ENCODE peak calls at places on chromosomes 13 and 19, in four cellular contexts. S is CD8-positive, alpha-beta T cell; B is A549; N is astrocyte. P is an unnamed sample.

GRCh38 chr13:51957377-51958216 is 53.7 kb downstream of the ATP7B start:
- DNase-seq in S (no peak), B (no peak), N (no peak), P (no peak)

GRCh38 chr13:33639158-33639557 is 178.8 kb upstream of the RFC3 start:
- DNase-seq in S (no peak), B (peak; percentile 44), N (peak; percentile 43), P (no peak)

GRCh38 chr13:48818495-48818961 is 157.2 kb upstream of the FNDC3A start:
- DNase-seq in S (no peak), B (peak; percentile 47), N (peak; percentile 96), P (no peak)

GRCh38 chr13:29978211-29978610 is 127.8 kb upstream of the UBL3 start:
- DNase-seq in S (no peak), B (no peak), N (no peak), P (no peak)

GRCh38 chr19:18388328-18389094 is 2.6 kb downstream of the GDF15 start:
- DNase-seq in S (peak; percentile 68), B (peak; percentile 72), N (no peak), P (peak; percentile 93)

GRCh38 chr13:98143157-98143553 is 261 bp downstream of the FARP1 start:
- DNase-seq in S (no peak), B (no peak), N (no peak), P (peak; percentile 50)

GRCh38 chr19:5032101-5032967 is 63.4 kb downstream of the KDM4B start:
- DNase-seq in S (no peak), B (no peak), N (no peak), P (no peak)

GRCh38 chr19:38264486-38265212 is at the start of gene SPINT2:
- DNase-seq in S (peak; percentile 38), B (no peak), N (no peak), P (peak; percentile 67)

GRCh38 chr13:110904748-110905147 is 10.1 kb downstream of the ANKRD10 start:
- DNase-seq in S (no peak), B (no peak), N (no peak), P (no peak)

GRCh38 chr13:30679483-30680330 is 55.6 kb upstream of the ALOX5AP start:
- DNase-seq in S (peak; percentile 21), B (peak; percentile 40), N (no peak), P (peak; percentile 37)

GRCh38 chr13:27269114-27269665 is 1.4 kb upstream of the RASL11A start:
- DNase-seq in S (no peak), B (no peak), N (no peak), P (no peak)

GRCh38 chr13:70747305-70747704 is 639.1 kb upstream of the KLHL1 start:
- DNase-seq in S (no peak), B (no peak), N (no peak), P (no peak)

GRCh38 chr19:30664358-30665058 is 292.3 kb downstream of the ZNF536 start:
- DNase-seq in S (no peak), B (peak; percentile 31), N (no peak), P (no peak)

GRCh38 chr13:79560954-79561353 is 80.0 kb downstream of the NDFIP2 start:
- DNase-seq in S (no peak), B (no peak), N (no peak), P (no peak)

GRCh38 chr13:113980489-113981064 is 6.7 kb upstream of the C13orf46 start:
- DNase-seq in S (no peak), B (no peak), N (no peak), P (no peak)

GRCh38 chr19:10271543-10272086 is 695 bp downstream of the ICAM1 start:
- DNase-seq in S (no peak), B (no peak), N (no peak), P (no peak)

GRCh38 chr19:46815833-46816627 is 27.6 kb upstream of the SLC1A5 start:
- DNase-seq in S (no peak), B (no peak), N (no peak), P (no peak)

GRCh38 chr13:108115739-108116138 is 99.6 kb downstream of the LIG4 start:
- DNase-seq in S (no peak), B (no peak), N (no peak), P (no peak)

DNA sequence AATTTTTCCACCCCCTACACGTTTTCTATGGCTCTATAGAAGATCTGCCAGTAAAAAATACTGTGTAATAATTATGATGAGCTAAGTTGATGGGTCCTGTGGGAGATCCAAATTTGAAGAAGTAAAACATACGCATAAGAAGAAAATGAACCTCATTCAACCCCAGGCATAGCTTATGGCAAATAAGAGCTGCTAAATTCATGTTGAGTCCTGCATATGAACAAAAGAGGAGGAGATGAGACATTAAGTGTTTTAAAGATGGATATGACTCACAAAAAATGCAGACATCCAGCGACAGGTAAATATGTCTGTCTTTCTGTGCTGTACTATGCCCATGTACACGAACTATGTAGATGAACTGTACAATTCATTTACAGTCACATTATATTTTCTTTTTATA is 101.9 kb downstream of the LIG4 start:
- DNase-seq in S (no peak), B (no peak), N (no peak), P (no peak)
- TF ChIP-seq CTCF in S (no peak), B (no peak), N (no peak), P (no peak)

GRCh38 chr13:93234459-93234858 is 7.9 kb downstream of the GPC6 start:
- DNase-seq in S (no peak), B (no peak), N (no peak), P (no peak)

GRCh38 chr13:93230466-93230865 is 3.9 kb downstream of the GPC6 start:
- DNase-seq in S (no peak), B (no peak), N (peak; percentile 93), P (no peak)

GRCh38 chr13:93231867-93232266 is 5.3 kb downstream of the GPC6 start:
- DNase-seq in S (no peak), B (no peak), N (no peak), P (no peak)

GRCh38 chr13:93235258-93236015 is 8.8 kb downstream of the GPC6 start:
- DNase-seq in S (no peak), B (no peak), N (peak; percentile 75), P (no peak)

DNA sequence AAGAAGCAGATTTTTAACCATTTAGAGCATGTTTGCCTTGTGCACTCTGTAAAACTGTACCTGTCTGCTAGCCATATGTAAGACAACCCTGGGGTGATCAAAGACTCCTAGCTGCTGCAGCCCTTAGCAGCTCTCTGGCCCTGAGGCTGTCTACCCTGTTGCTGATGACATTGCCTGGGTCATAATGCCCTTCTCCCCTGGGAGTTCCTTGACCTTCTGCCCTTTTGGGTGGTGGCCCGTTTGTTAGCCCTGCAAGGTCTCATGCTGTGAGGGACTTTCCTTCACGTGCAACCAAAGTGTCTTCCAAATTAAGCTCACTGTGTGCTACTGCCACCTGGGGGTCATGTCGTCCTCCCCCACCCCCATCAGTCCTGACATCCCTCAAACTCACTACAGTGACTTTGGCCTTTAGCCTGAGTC is 7.4 kb downstream of the GPC6 start:
- DNase-seq in S (no peak), B (peak; percentile 35), N (no peak), P (no peak)
- TF ChIP-seq CTCF in S (no peak), B (no peak), N (no peak), P (no peak)

DNA sequence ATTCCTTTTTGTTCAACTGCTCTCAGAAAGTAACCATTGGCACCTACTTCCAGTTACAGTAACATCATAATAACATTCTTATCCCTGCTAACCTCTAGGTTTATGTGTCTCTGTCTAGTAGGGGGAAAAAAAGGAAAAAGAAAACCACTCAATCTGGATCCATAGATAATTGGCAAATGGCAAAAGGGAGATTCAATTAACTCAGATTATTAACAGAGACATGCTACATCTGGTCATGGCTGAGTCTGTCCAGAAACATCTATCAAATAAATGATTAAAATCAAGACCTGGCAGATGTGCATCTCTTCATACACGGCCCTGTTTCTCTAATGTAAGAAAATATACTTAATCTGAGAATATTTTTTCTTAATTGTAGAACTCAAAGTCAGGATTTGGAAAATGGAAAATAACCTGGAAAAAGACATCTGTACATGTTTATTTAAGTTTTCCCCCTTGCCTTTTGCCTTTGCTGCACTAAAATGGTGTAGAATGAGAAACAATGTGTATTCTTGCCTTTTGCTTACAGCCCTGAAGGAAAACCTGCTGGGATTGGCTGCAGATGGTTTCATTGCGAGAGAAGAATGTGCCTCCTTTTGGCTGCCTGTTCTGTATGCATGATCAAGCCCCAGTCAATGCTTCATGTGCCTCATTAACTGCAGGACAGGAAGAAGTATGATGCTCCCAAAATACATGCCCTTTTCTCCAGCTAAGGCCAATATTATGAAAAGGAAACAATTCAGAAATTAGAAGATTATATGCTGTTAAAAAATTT is 921.6 kb upstream of the PCDH20 start:
- DNase-seq in S (no peak), B (no peak), N (no peak), P (no peak)
- TF ChIP-seq CTCF in S (no peak), B (no peak), N (no peak), P (no peak)

GRCh38 chr19:8429826-8430225 is 14.9 kb upstream of the HNRNPM start:
- DNase-seq in S (no peak), B (no peak), N (no peak), P (no peak)
- TF ChIP-seq CTCF in S (no peak), B (no peak), N (no peak), P (no peak)

DNA sequence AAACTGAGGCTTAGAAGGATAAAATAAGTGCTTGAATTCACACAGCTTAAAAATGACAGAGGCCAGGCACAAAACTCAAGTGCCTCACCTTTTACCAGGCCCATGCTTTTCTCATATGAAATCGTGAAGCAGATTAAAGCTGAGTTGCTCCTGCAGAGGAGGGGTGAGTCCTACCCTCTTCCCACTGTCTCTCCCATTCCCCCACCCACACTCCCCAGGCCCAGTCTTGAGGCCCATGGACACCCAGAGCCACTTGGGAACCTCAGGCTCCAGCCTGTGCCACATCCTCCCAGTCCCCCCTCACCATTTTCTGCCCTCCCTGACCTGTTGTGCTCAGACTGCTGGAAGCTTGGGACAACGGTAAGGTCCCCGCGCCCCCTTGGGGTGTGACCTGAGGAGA is 17.5 kb downstream of the ZNF574 start:
- DNase-seq in S (no peak), B (no peak), N (no peak), P (no peak)
- TF ChIP-seq CTCF in S (no peak), B (no peak), N (no peak), P (no peak)

DNA sequence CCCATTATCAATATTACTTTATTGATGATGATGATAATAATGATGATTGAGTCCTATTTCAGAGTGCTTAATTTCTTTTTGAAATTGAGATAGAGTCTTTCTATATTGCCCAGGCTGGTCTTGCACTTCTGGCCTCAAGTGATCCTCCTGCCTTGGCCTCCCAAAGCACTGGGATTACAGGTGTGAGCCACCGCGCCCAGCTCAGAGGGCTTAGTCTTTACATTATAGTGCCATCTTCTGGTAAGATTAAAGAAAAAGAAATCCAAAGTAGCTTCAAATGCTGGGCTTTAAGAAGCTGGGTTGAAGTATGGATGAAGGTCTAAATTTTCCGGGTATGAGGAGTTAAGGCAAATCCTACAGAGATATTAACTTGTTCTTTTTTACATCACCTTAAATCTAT is 3.4 kb upstream of the ZNF333 start:
- DNase-seq in S (no peak), B (peak; percentile 47), N (no peak), P (no peak)
- TF ChIP-seq CTCF in S (peak; percentile 51), B (peak; percentile 46), N (no peak), P (no peak)

GRCh38 chr19:940591-941291 is 14.9 kb downstream of the ARID3A start:
- DNase-seq in S (peak; percentile 67), B (peak; percentile 68), N (peak; percentile 47), P (no peak)
- TF ChIP-seq CTCF in S (no peak), B (no peak), N (no peak), P (no peak)

P was measured in endothelial cell.